ENCODE peak calls at places on chromosome 2, in four cellular contexts. C, Y, R and W are unnamed samples.

GRCh38 chr2:55161295-55162210 is 70.5 kb downstream of the CLHC1 start:
- DNase-seq in C (no peak), R (no peak), Y (no peak), W (no peak)

GRCh38 chr2:8647462-8647857 is 34.4 kb upstream of the ID2 start:
- DNase-seq in R (no peak), C (no peak), Y (no peak), W (no peak)

GRCh38 chr2:51969349-51969748 is 937.4 kb upstream of the NRXN1 start:
- DNase-seq in C (no peak), R (no peak), Y (no peak), W (no peak)

GRCh38 chr2:42569883-42570282 is 1.5 kb downstream of the MTA3 start:
- DNase-seq in R (no peak), Y (no peak), C (peak), W (no peak)

GRCh38 chr2:45533771-45534170 is 77.3 kb downstream of the SRBD1 start:
- DNase-seq in C (peak), R (no peak), Y (no peak), W (no peak)

GRCh38 chr2:231334179-231334930 is 61.2 kb upstream of the B3GNT7 start:
- DNase-seq in R (no peak), Y (no peak), C (no peak), W (no peak)

GRCh38 chr2:39834426-39834825 is 55.4 kb upstream of the THUMPD2 start:
- DNase-seq in R (no peak), Y (no peak), C (no peak), W (no peak)

GRCh38 chr2:98893871-98894270 is 42.2 kb downstream of the CRACDL start:
- DNase-seq in C (no peak), Y (no peak), R (no peak), W (no peak)

GRCh38 chr2:159090514-159091201 is 122.2 kb downstream of the TANC1 start:
- DNase-seq in Y (no peak), R (no peak), C (peak), W (peak)

GRCh38 chr2:219521066-219521880 is 7.0 kb downstream of the ASIC4 start:
- DNase-seq in Y (no peak), R (no peak), C (peak), W (peak)

GRCh38 chr2:45826889-45827635 is 175.6 kb downstream of the PRKCE start:
- DNase-seq in Y (peak), R (no peak), C (no peak), W (no peak)

GRCh38 chr2:50535971-50536759 is 495.8 kb downstream of the NRXN1 start:
- DNase-seq in Y (no peak), C (peak), R (no peak), W (peak)

GRCh38 chr2:156728328-156728727 is 292.1 kb downstream of the GPD2 start:
- DNase-seq in R (no peak), Y (no peak), C (no peak), W (no peak)

GRCh38 chr2:235669269-235669831 is 175.5 kb downstream of the AGAP1 start:
- DNase-seq in R (no peak), C (peak), Y (peak), W (peak)

GRCh38 chr2:236309669-236310029 is 45.4 kb upstream of the ASB18 start:
- DNase-seq in Y (no peak), C (peak), R (no peak), W (peak)

GRCh38 chr2:30666307-30666874 is 140.9 kb downstream of the CAPN13 start:
- DNase-seq in Y (no peak), R (no peak), C (peak), W (peak)

GRCh38 chr2:219272995-219273394 is 6.2 kb upstream of the DNAJB2 start:
- DNase-seq in R (no peak), Y (no peak), C (no peak), W (no peak)

GRCh38 chr2:169716938-169717690 is 16.5 kb upstream of the KLHL23 start:
- DNase-seq in Y (no peak), R (no peak), C (no peak), W (peak)

GRCh38 chr2:227703961-227704360 is 13.9 kb downstream of the SLC19A3 start:
- DNase-seq in R (no peak), C (peak), Y (no peak), W (peak)

GRCh38 chr2:230907361-230908093 is 17.5 kb downstream of the GPR55 start:
- DNase-seq in R (no peak), Y (peak), C (no peak), W (no peak)

GRCh38 chr2:105783151-105783738 is 38.5 kb downstream of the NCK2 start:
- DNase-seq in Y (no peak), R (no peak), C (no peak), W (no peak)

GRCh38 chr2:72991980-72992733 is 74.8 kb downstream of the EMX1 start:
- DNase-seq in Y (peak), C (no peak), R (no peak), W (no peak)

GRCh38 chr2:100011272-100011711 is 131.1 kb downstream of the AFF3 start:
- DNase-seq in Y (no peak), R (no peak), C (peak), W (no peak)

GRCh38 chr2:10835052-10835970 is 22.7 kb upstream of the PDIA6 start:
- DNase-seq in C (peak), R (no peak), Y (peak), W (peak)

GRCh38 chr2:104889261-104890091 is 35.6 kb downstream of the POU3F3 start:
- DNase-seq in Y (no peak), C (no peak), R (no peak), W (no peak)

GRCh38 chr2:236572482-236572881 is 2.9 kb downstream of the ACKR3 start:
- DNase-seq in R (no peak), C (no peak), Y (no peak), W (no peak)

GRCh38 chr2:177597759-177598158 is 205.2 kb downstream of the AGPS start:
- DNase-seq in Y (no peak), C (no peak), R (no peak), W (no peak)

GRCh38 chr2:120134263-120134662 is 88.9 kb downstream of the TMEM185B start:
- DNase-seq in C (peak), R (no peak), Y (no peak), W (peak)

GRCh38 chr2:98389248-98389605 is 43.0 kb downstream of the CNGA3 start:
- DNase-seq in Y (no peak), C (no peak), R (no peak), W (no peak)

GRCh38 chr2:225354281-225354774 is 45.2 kb upstream of the NYAP2 start:
- DNase-seq in Y (no peak), C (peak), R (no peak), W (peak)

GRCh38 chr2:98598781-98599428 is 9.4 kb downstream of the COA5 start:
- DNase-seq in R (no peak), Y (no peak), C (peak), W (peak)

GRCh38 chr2:31688282-31688681 is 107.5 kb upstream of the SRD5A2 start:
- DNase-seq in C (peak), R (no peak), Y (no peak), W (no peak)
- TF ChIP-seq CTCF in C (peak), R (peak), Y (no peak), W (peak)

GRCh38 chr2:238308177-238308576 is 12.1 kb upstream of the TRAF3IP1 start:
- DNase-seq in C (no peak), Y (no peak), R (no peak), W (no peak)
- TF ChIP-seq CTCF in C (peak), Y (no peak), R (no peak), W (no peak)

GRCh38 chr2:18910843-18911242 is 321.5 kb upstream of the NT5C1B start:
- DNase-seq in Y (no peak), R (no peak), C (peak), W (peak)

GRCh38 chr2:18911416-18911815 is 322.0 kb upstream of the NT5C1B start:
- DNase-seq in C (no peak), R (no peak), Y (no peak), W (no peak)

GRCh38 chr2:18915227-18915626 is 325.9 kb upstream of the NT5C1B start:
- DNase-seq in C (peak), R (no peak), Y (no peak), W (no peak)

GRCh38 chr2:18912225-18912888 is 323.0 kb upstream of the NT5C1B start:
- DNase-seq in C (peak), R (no peak), Y (no peak), W (no peak)

DNA sequence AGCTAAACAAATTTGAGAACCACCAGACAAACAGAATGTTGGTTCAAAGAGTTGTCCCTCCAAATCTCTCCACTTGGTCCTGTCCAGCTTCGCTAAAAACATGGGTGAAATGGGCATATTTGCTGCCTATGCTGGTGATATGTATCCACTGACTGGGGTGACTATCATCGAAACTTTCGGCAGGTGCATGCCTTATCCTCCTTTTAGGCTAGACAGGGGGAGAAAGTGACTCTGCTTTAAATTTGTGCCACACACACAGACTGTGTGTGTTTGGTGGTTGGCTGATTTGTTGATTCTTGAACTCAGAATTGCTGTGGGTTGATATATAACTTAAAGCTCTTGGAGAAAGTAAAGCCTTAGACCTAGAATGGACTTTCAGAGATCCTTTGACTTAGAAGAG is 324.1 kb upstream of the NT5C1B start:
- DNase-seq in C (no peak), R (no peak), Y (no peak), W (no peak)
- TF ChIP-seq CTCF in C (no peak), R (no peak), Y (no peak), W (no peak)

DNA sequence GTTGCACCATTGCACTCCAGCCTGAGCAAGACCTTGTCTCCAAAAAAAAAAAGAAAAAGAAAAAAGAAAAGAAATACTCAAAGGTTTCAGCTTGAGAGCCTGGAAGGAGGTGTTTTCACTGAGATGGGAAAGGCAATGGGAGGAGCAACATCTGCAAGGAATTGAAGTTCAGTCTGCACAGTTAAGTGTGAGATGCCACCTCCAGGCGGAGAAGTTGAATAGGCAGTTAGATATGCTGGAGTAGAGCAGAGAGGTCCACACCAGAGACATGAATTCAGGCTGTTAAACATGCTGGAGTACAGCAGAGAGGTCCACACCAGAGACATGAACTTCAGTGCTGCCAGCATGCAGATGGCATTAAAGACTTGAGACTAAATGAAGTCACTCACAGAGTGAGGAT is 41.4 kb upstream of the DTNB start:
- DNase-seq in R (no peak), Y (no peak), C (peak), W (no peak)
- TF ChIP-seq CTCF in R (peak), Y (no peak), C (peak), W (peak)